ENCODE peak calls at places on chromosomes 12 and 14, in six cellular contexts. I is endothelial cell, B is AG09319, V is natural killer cell, G is transverse colon, O is RWPE1. X is an unnamed sample.

GRCh38 chr12:107903377-107904061 is 129.0 kb downstream of the ASCL4 start:
- DNase-seq in V (no peak), G (peak; percentile 86), I (peak; percentile 46), B (no peak), O (peak; percentile 59), X (peak; percentile 64)

GRCh38 chr14:88002421-88002820 is 2.5 kb upstream of the GPR65 start:
- DNase-seq in I (no peak), G (no peak), O (no peak), B (no peak), V (no peak), X (no peak)

GRCh38 chr12:20443792-20444191 is 75.5 kb downstream of the PDE3A start:
- DNase-seq in I (no peak), B (no peak), G (no peak), O (no peak), V (no peak), X (no peak)

GRCh38 chr14:72679591-72680151 is 214.2 kb downstream of the DPF3 start:
- DNase-seq in I (no peak), O (no peak), V (no peak), G (no peak), B (no peak), X (no peak)

GRCh38 chr12:123113038-123113437 is 37.9 kb downstream of the PITPNM2 start:
- DNase-seq in I (no peak), V (no peak), B (no peak), G (no peak), O (no peak), X (no peak)

GRCh38 chr14:49945448-49946319 is 52.8 kb downstream of the ARF6 start:
- DNase-seq in I (no peak), G (no peak), B (no peak), V (no peak), O (no peak), X (no peak)

GRCh38 chr14:101249676-101250036 is 311.6 kb upstream of the DIO3 start:
- DNase-seq in G (no peak), I (no peak), B (no peak), O (no peak), V (no peak), X (no peak)

GRCh38 chr14:70810621-70811020 is 1.3 kb upstream of the MAP3K9 start:
- DNase-seq in O (no peak), G (no peak), B (no peak), V (no peak), I (no peak), X (no peak)

GRCh38 chr14:30440986-30441385 is 118.0 kb upstream of the G2E3 start:
- DNase-seq in B (no peak), O (no peak), I (no peak), G (no peak), V (no peak), X (no peak)

GRCh38 chr14:58861546-58861945 is 223.8 kb downstream of the DACT1 start:
- DNase-seq in I (no peak), G (no peak), O (no peak), V (no peak), B (no peak), X (no peak)

GRCh38 chr14:47269788-47270492 is 405.5 kb downstream of the MDGA2 start:
- DNase-seq in O (no peak), G (no peak), I (no peak), B (no peak), V (no peak), X (no peak)

DNA sequence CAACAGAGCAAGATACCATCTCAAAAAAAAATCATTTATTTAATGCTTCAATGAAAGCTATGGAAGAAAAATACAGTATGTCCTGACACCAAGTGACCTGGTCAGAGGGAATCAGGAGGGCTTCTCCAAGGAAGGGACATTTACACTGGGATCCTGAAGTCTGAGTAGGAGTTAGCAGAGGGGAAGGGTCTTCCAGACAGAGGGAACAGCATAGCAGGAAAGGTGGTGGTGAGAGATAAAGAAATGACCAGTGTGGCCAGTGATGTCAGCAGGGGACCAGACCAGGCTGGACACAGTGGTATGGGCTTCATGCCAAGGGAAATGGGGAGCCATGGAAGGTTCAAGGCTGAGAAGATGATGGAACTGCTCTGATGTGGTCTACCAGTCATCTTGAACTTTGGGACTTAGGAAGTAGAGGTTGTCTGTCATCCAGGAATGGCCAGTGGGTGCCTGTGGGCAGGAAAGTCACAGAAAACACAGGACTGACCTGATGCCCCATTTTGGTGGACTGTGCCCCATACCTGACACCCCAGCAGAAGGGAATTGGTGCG is 7.8 kb upstream of the TCHP start:
- DNase-seq in I (no peak), O (no peak), V (no peak), B (no peak), G (no peak), X (no peak)
- TF ChIP-seq CTCF in I (no peak), O (no peak), V (no peak), B (no peak), G (no peak), X (no peak)

GRCh38 chr14:56244138-56244789 is 126.1 kb downstream of the PELI2 start:
- DNase-seq in O (no peak), I (no peak), G (no peak), B (peak; percentile 70), V (no peak), X (no peak)

GRCh38 chr14:56243110-56243509 is 124.9 kb downstream of the PELI2 start:
- DNase-seq in G (no peak), I (no peak), O (no peak), V (no peak), B (no peak), X (no peak)

GRCh38 chr14:56248442-56248841 is 130.2 kb downstream of the PELI2 start:
- DNase-seq in I (no peak), O (no peak), G (no peak), V (no peak), B (no peak), X (no peak)

DNA sequence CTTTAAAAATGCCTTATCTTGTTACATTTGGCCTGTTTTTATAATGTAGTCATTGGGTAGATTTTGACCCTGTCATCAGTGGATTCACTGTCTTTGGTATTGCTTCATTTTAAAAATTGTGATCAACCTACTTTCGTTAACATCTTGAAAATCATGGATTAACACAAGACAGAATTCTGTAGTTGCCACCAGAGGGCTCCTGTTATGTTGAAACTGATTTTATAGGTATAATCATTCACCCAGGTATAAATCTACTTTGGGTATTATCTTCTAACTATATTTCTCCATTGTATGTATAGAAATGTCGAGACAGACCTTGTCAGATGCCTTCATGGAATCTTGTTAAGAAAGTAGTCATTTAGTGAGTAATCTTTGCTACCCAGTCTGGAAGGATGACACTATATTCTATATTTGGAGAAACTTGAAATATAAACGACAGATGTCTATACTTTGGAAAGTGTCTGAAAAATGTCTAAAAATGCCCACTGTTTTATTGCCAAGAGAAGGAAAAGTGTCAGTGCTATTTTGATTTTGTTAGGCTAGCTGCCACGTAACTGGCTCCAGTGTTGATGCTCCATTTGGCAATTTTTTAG is 129.4 kb downstream of the PELI2 start:
- DNase-seq in G (no peak), I (no peak), B (no peak), O (peak; percentile 12), V (no peak), X (no peak)
- TF ChIP-seq CTCF in G (peak; percentile 13), I (peak; percentile 33), B (peak; percentile 17), O (peak; percentile 39), V (no peak), X (no peak)

GRCh38 chr14:68297871-68298468 is 478.4 kb downstream of the RAD51B start:
- DNase-seq in B (no peak), V (no peak), O (peak; percentile 3), G (no peak), I (no peak), X (no peak)
- TF ChIP-seq CTCF in B (peak; percentile 22), V (no peak), O (no peak), G (peak; percentile 9), I (no peak), X (no peak)

GRCh38 chr14:23565626-23566025 is 2.0 kb downstream of the AP1G2 start:
- DNase-seq in G (no peak), V (no peak), B (no peak), O (no peak), I (no peak), X (no peak)

GRCh38 chr14:23567186-23568020 is at the start of gene AP1G2:
- DNase-seq in O (peak; percentile 92), V (peak; percentile 61), I (peak; percentile 84), G (peak; percentile 96), B (no peak), X (peak; percentile 87)

GRCh38 chr14:23568021-23568599 is 519 bp upstream of the AP1G2 start:
- DNase-seq in B (no peak), I (no peak), V (no peak), G (no peak), O (no peak), X (no peak)

GRCh38 chr14:23566112-23566781 is 1.3 kb downstream of the AP1G2 start:
- DNase-seq in B (no peak), I (no peak), O (no peak), G (no peak), V (no peak), X (no peak)

GRCh38 chr14:23566782-23567185 is 807 bp downstream of the AP1G2 start:
- DNase-seq in V (no peak), B (no peak), G (no peak), I (no peak), O (no peak), X (no peak)
- TF ChIP-seq CTCF in V (no peak), B (peak; percentile 16), G (no peak), I (no peak), O (no peak), X (no peak)

DNA sequence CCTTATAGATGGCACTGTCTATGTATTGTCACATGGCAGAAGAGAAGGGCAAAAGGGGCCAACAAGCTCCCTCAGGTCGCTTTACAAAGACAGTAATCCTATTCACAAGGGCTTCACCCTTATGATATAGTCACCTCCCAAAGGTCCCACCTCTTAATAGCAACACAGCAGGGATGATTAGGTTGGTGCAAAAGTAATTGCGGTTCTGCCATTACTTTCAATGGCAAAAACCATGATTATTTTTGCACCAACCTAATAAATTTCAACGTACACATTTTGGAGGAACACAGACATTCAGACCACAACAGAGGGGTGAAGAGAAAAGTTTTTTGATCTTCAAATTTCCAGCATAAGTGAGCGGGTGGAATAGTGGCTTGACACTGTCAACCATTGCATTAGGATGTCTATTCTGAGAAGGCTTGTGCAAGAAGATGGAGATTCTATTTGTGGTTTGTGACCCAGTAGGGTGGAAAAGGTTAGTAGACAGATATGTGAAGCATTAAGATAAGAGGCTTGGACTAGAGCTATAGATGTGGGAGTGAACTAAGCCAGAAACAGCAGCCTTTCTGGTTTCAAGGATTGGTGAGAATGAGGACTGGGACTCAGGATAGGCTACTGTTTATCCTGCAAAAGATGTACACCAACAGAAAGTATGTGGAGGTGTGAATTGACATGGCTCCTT is 75.5 kb upstream of the CPSF6 start:
- DNase-seq in V (no peak), B (no peak), G (no peak), O (no peak), I (no peak), X (no peak)
- TF ChIP-seq CTCF in V (no peak), B (no peak), G (no peak), O (no peak), I (no peak), X (no peak)

GRCh38 chr12:74538491-74539258 is 1.0 kb downstream of the ATXN7L3B start:
- DNase-seq in O (peak; percentile 9), V (no peak), B (no peak), G (no peak), I (no peak), X (no peak)
- TF ChIP-seq CTCF in O (no peak), V (no peak), B (no peak), G (no peak), I (no peak), X (no peak)